ENCODE peak calls at places on chromosomes 2 and 18, in seven cellular contexts. L, E, A, W, O, Z and B are unnamed samples.

GRCh38 chr2:19786408-19787058 is 115.2 kb downstream of the TTC32 start:
- ATAC-seq in L (peak; percentile 89), E (peak; percentile 63), A (peak; percentile 43), W (peak; percentile 71), O (peak; percentile 44), Z (no peak), B (peak; percentile 50)

GRCh38 chr2:158189526-158189925 is 87.8 kb downstream of the UPP2 start:
- ATAC-seq in L (no peak), E (peak; percentile 36), A (no peak), W (no peak), O (no peak), Z (no peak), B (no peak)

GRCh38 chr2:7449287-7449686 is 532.1 kb downstream of the RNF144A start:
- ATAC-seq in L (no peak), E (no peak), A (no peak), W (no peak), O (no peak), Z (no peak), B (no peak)

GRCh38 chr18:79011300-79011870 is 31.8 kb downstream of the SALL3 start:
- ATAC-seq in L (no peak), E (no peak), A (no peak), W (no peak), O (no peak), Z (no peak), B (no peak)

GRCh38 chr2:160914217-160914616 is 246.0 kb upstream of the TANK start:
- ATAC-seq in L (no peak), E (no peak), A (no peak), W (no peak), O (no peak), Z (no peak), B (no peak)

GRCh38 chr2:145555360-145555759 is 1035.4 kb upstream of the ZEB2 start:
- ATAC-seq in L (no peak), E (no peak), A (no peak), W (no peak), O (no peak), Z (no peak), B (no peak)

GRCh38 chr2:117853316-117853715 is 38.8 kb downstream of the DDX18 start:
- ATAC-seq in L (no peak), E (no peak), A (no peak), W (no peak), O (no peak), Z (no peak), B (no peak)

GRCh38 chr18:70650878-70651277 is 362.0 kb downstream of the SOCS6 start:
- ATAC-seq in L (no peak), E (no peak), A (no peak), W (no peak), O (no peak), Z (no peak), B (no peak)

GRCh38 chr2:69985684-69986083 is 24.3 kb upstream of the ASPRV1 start:
- ATAC-seq in L (no peak), E (no peak), A (peak; percentile 88), W (no peak), O (no peak), Z (peak; percentile 27), B (peak; percentile 46)

GRCh38 chr2:230614913-230615332 is 97.7 kb upstream of the CAB39 start:
- ATAC-seq in L (no peak), E (peak; percentile 88), A (no peak), W (no peak), O (no peak), Z (no peak), B (no peak)

GRCh38 chr2:207768168-207768890 is 1.4 kb downstream of the FZD5 start:
- ATAC-seq in L (peak; percentile 60), E (peak; percentile 7), A (peak; percentile 14), W (peak; percentile 3), O (no peak), Z (peak; percentile 1), B (no peak)

GRCh38 chr2:207766697-207767460 is 2.8 kb downstream of the FZD5 start:
- ATAC-seq in L (no peak), E (no peak), A (no peak), W (no peak), O (no peak), Z (no peak), B (no peak)

GRCh38 chr2:207767461-207768167 is 2.1 kb downstream of the FZD5 start:
- ATAC-seq in L (peak; percentile 66), E (no peak), A (no peak), W (no peak), O (no peak), Z (no peak), B (no peak)

GRCh38 chr2:207770602-207771404 is 1.1 kb upstream of the FZD5 start:
- ATAC-seq in L (no peak), E (no peak), A (no peak), W (no peak), O (no peak), Z (no peak), B (no peak)

DNA sequence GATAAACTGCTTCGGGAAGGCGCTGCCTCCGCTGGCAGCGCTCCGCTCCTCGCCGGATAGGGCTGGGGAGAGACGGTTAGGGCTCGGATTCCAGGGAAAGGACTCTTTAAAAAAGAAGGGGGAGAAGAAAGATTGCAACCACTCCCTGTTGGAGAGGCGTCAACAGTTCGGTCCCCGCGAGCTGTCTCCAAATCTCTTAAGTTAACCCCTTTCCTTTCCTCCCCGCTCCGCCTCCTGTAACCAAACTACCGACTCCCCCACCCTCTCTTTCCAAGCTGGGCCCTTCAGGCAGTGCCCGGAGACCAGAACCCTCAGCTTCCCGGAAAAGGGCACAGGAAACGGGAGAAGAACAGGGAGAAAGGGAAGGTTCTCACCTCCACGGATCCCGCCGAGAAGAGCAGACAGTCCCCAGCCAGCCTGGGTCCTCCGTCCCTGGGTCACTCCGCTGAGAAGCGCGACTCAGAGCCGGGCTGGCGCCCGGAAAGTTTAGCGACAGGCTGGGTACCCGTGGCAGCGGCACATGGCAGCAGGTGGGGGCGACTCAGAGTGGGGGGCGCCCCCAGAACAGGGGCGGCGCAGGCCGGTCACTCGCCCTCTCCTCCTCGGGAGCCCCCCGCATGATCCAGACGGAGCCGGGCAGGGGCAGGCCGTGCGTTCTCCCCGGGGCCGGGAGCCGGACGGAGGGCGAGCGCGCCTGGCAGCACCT is 662 bp downstream of the FZD5 start:
- ATAC-seq in L (peak; percentile 26), E (peak; percentile 37), A (peak; percentile 5), W (peak; percentile 36), O (peak; percentile 14), Z (peak; percentile 7), B (peak; percentile 2)
- TF ChIP-seq POLR2A in L (no peak), E (no peak), A (no peak), W (no peak), O (no peak), Z (peak; percentile 5), B (no peak)

GRCh38 chr2:151289972-151290335 is 486 bp upstream of the NMI start:
- ATAC-seq in L (no peak), E (peak; percentile 4), A (peak; percentile 71), W (peak; percentile 55), O (no peak), Z (peak; percentile 19), B (peak; percentile 75)
- H3K4me3 ChIP-seq in L (peak overlapping the region; percentile 60), E (peak overlapping the region; percentile 86), A (peak overlapping the region; percentile 68), W (peak overlapping the region; percentile 72), O (peak overlapping the region; percentile 70), Z (peak overlapping the region; percentile 54), B (peak overlapping the region; percentile 83)

DNA sequence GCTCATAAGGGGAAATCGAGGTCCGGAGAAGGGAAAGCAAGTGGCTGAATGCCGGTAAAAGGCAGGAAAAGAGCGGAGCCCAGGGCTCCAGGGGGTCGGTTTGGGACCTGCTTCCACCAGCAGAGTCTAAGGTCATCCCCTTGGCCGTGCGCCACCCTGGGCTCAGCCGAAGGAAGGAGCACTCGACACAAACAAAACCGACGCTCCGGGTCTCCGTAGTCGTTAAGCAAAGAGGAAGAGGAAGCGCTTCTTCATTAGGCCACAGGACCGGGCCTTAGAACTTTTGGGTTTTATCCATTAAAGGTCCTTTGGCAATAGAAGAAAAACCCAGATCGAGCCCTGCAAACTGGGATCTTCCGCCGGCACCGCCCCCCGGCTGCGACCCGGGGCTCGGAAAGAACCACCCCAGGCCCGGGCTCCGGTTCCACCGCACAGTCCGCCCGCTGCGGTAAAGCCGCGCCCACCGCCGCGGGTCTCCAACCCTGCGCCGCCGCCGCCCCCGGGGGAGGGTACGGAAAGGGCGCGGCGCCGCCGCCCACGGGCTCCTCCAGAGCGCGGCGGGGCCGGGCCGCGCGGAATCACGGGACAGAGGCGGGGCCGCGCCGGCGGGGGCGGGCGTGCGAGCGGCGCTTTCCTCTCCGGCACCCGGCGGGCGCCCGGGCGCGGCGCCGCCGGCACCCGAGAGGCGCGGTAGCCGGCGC is at the start of gene TTL:
- ATAC-seq in L (peak; percentile 74), E (peak; percentile 79), A (peak; percentile 96), W (peak; percentile 84), O (peak; percentile 73), Z (peak; percentile 89), B (peak; percentile 90)
- TF ChIP-seq POLR2A in L (peak; percentile 48), E (peak; percentile 66), A (no peak), W (peak; percentile 54), O (no peak), Z (peak; percentile 48), B (peak; percentile 42)

GRCh38 chr2:196277002-196277401 is 105.6 kb upstream of the STK17B start:
- ATAC-seq in L (no peak), E (peak; percentile 48), A (peak; percentile 77), W (no peak), O (peak; percentile 70), Z (no peak), B (no peak)
- H3K4me3 ChIP-seq in L (no peak overlapping the region), E (no peak overlapping the region), A (no peak overlapping the region), W (no peak overlapping the region), O (no peak overlapping the region), Z (no peak overlapping the region), B (no peak overlapping the region)

GRCh38 chr2:233059797-233060499 is at the start of gene INPP5D:
- ATAC-seq in L (no peak), E (peak; percentile 63), A (peak; percentile 79), W (peak; percentile 38), O (peak; percentile 15), Z (peak; percentile 7), B (peak; percentile 36)
- TF ChIP-seq POLR2A in L (no peak), E (peak; percentile 98), A (no peak), W (no peak), O (no peak), Z (peak; percentile 59), B (peak; percentile 29)

GRCh38 chr18:64693756-64694155 is 544.9 kb upstream of the LINC00305 start:
- ATAC-seq in L (no peak), E (no peak), A (no peak), W (no peak), O (no peak), Z (no peak), B (no peak)
- H3K4me3 ChIP-seq in L (no peak overlapping the region), E (no peak overlapping the region), A (no peak overlapping the region), W (no peak overlapping the region), O (no peak overlapping the region), Z (no peak overlapping the region), B (no peak overlapping the region)

DNA sequence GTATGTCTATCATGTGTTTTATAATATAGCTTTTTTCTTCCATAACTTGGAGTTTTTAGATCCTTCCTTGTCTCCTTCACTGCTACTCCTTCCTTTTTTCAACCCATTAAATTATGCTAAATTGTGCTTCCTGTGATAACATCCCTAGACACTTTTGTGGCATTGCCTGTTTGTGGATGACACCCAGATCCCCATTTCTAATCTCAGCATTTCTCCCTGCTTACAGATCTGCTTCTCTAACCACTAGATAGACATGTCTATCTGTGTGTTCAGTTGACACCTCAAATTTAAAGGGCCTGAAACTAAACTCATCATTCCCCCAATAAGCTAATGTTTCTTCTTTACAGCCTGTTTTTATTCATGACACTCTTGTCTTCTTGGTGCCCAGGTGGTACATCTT is 244.8 kb downstream of the BABAM2 start:
- ATAC-seq in L (no peak), E (no peak), A (no peak), W (no peak), O (no peak), Z (no peak), B (no peak)
- TF ChIP-seq POLR2A in L (no peak), E (no peak), A (no peak), W (no peak), O (no peak), Z (no peak), B (no peak)